ENCODE peak calls at places on chromosomes 4 and X, in four cellular contexts. Z is progenitor cell of endocrine pancreas; A is left ventricle myocardium inferior; I is stimulated activated CD4-positive, alpha-beta T cell treated with anti-CD3 and anti-CD28 coated beads, Interleukin-15, amount 100 ng/mL, for 24 hours. V is an unnamed sample.

GRCh38 chrX:10011991-10012390 is 44.8 kb downstream of the CLDN34 start:
- DNase-seq in Z (no peak), I (no peak), A (no peak), V (no peak)

GRCh38 chrX:5876984-5877655 is 351.5 kb downstream of the NLGN4X start:
- DNase-seq in I (no peak), Z (peak; percentile 21), A (peak; percentile 14), V (no peak)

GRCh38 chrX:56795309-56795868 is 66.3 kb downstream of the NBDY start:
- DNase-seq in Z (no peak), I (no peak), A (no peak), V (no peak)

GRCh38 chr4:3911252-3911856 is 145.2 kb downstream of the ADRA2C start:
- DNase-seq in Z (no peak), A (no peak), I (no peak), V (no peak)

GRCh38 chr4:95000076-95000648 is 242.4 kb downstream of the BMPR1B start:
- DNase-seq in A (no peak), Z (no peak), I (no peak), V (no peak)

GRCh38 chr4:7854697-7855370 is 84.8 kb downstream of the AFAP1 start:
- DNase-seq in I (peak; percentile 67), A (no peak), Z (no peak), V (no peak)

GRCh38 chrX:20461576-20461975 is 194.9 kb upstream of the RPS6KA3 start:
- DNase-seq in Z (no peak), I (no peak), A (no peak), V (no peak)

GRCh38 chr4:80931645-80932215 is 98.8 kb upstream of the BMP3 start:
- DNase-seq in A (no peak), Z (no peak), I (no peak), V (no peak)

GRCh38 chrX:115988825-115989224 is 181.7 kb upstream of the AGTR2 start:
- DNase-seq in Z (no peak), A (no peak), I (no peak), V (no peak)

GRCh38 chr4:182973421-182974340 is 56.5 kb upstream of the DCTD start:
- DNase-seq in I (no peak), Z (no peak), A (no peak), V (no peak)

GRCh38 chr4:113772319-113772718 is 10.8 kb upstream of the CAMK2D start:
- DNase-seq in I (no peak), Z (no peak), A (no peak), V (no peak)

GRCh38 chr4:58261526-58261925 is 1151.3 kb upstream of the IGFBP7 start:
- DNase-seq in A (no peak), Z (no peak), I (no peak), V (no peak)

GRCh38 chr4:54556081-54556480 is 101.7 kb upstream of the KIT start:
- DNase-seq in A (no peak), Z (no peak), I (no peak), V (no peak)

GRCh38 chr4:148043990-148044645 is 312.2 kb downstream of the ARHGAP10 start:
- DNase-seq in Z (no peak), I (no peak), A (peak; percentile 76), V (no peak)

GRCh38 chrX:41960142-41960541 is 36.8 kb upstream of the CASK start:
- DNase-seq in A (no peak), I (no peak), Z (no peak), V (no peak)

GRCh38 chr4:122534776-122535175 is 78.3 kb upstream of the IL2 start:
- DNase-seq in A (no peak), I (no peak), Z (no peak), V (no peak)

GRCh38 chr4:32986236-32986635 is 2266.1 kb downstream of the PCDH7 start:
- DNase-seq in Z (no peak), I (no peak), A (no peak), V (no peak)

GRCh38 chrX:137479394-137479793 is 86.5 kb upstream of the ZIC3 start:
- DNase-seq in A (no peak), I (no peak), Z (no peak), V (no peak)

GRCh38 chrX:153477039-153477438 is 6.7 kb upstream of the HAUS7 start:
- DNase-seq in A (no peak), Z (no peak), I (no peak), V (no peak)